ENCODE peak calls at places on chromosome X, in ten cellular contexts. One of them, this sample, is unnamed.
A peak's percentile ranks its signal among the peaks of the same experiment; 100 is the strongest.

GRCh38 chrX:68834371-68835103 is 5.7 kb downstream of the EFNB1 start:
- DNase-seq in PC-3: no peak
- DNase-seq in heart left ventricle: no peak
- DNase-seq in choroid plexus epithelial cell: no peak
- DNase-seq in CD4-positive, alpha-beta memory T cell: no peak
- DNase-seq in Jurkat, Clone E6-1: no peak
- DNase-seq in A549: no peak
- DNase-seq in stomach: no peak
- DNase-seq in astrocyte: no peak
- DNase-seq in cardiac fibroblast: no peak
- DNase-seq in this sample: no peak

GRCh38 chrX:113726009-113726408 is 857.9 kb upstream of the HTR2C start:
- DNase-seq in Jurkat, Clone E6-1: no peak
- DNase-seq in CD4-positive, alpha-beta memory T cell: no peak
- DNase-seq in heart left ventricle: no peak
- DNase-seq in A549: no peak
- DNase-seq in astrocyte: no peak
- DNase-seq in cardiac fibroblast: no peak
- DNase-seq in choroid plexus epithelial cell: no peak
- DNase-seq in PC-3: no peak
- DNase-seq in stomach: no peak
- DNase-seq in this sample: no peak

GRCh38 chrX:53188763-53189162 is 36.2 kb downstream of the KDM5C start:
- DNase-seq in Jurkat, Clone E6-1: no peak
- DNase-seq in A549: no peak
- DNase-seq in astrocyte: no peak
- DNase-seq in choroid plexus epithelial cell: peak; percentile 23
- DNase-seq in CD4-positive, alpha-beta memory T cell: no peak
- DNase-seq in cardiac fibroblast: peak; percentile 6
- DNase-seq in heart left ventricle: no peak
- DNase-seq in PC-3: no peak
- DNase-seq in stomach: no peak
- DNase-seq in this sample: peak; percentile 39

GRCh38 chrX:19870710-19871490 is 16.5 kb downstream of the SH3KBP1 start:
- DNase-seq in stomach: no peak
- DNase-seq in PC-3: no peak
- DNase-seq in choroid plexus epithelial cell: no peak
- DNase-seq in Jurkat, Clone E6-1: no peak
- DNase-seq in A549: no peak
- DNase-seq in heart left ventricle: no peak
- DNase-seq in astrocyte: no peak
- DNase-seq in CD4-positive, alpha-beta memory T cell: no peak
- DNase-seq in cardiac fibroblast: no peak
- DNase-seq in this sample: no peak

GRCh38 chrX:115030635-115031034 is 13.2 kb upstream of the IL13RA2 start:
- DNase-seq in CD4-positive, alpha-beta memory T cell: no peak
- DNase-seq in cardiac fibroblast: no peak
- DNase-seq in A549: no peak
- DNase-seq in stomach: peak; percentile 27
- DNase-seq in heart left ventricle: no peak
- DNase-seq in astrocyte: no peak
- DNase-seq in PC-3: peak; percentile 85
- DNase-seq in Jurkat, Clone E6-1: no peak
- DNase-seq in choroid plexus epithelial cell: no peak
- DNase-seq in this sample: no peak

GRCh38 chrX:135985974-135986312 is 708 bp downstream of the SLC9A6 start:
- DNase-seq in CD4-positive, alpha-beta memory T cell: no peak
- DNase-seq in stomach: no peak
- DNase-seq in cardiac fibroblast: no peak
- DNase-seq in choroid plexus epithelial cell: no peak
- DNase-seq in Jurkat, Clone E6-1: no peak
- DNase-seq in PC-3: no peak
- DNase-seq in astrocyte: no peak
- DNase-seq in heart left ventricle: no peak
- DNase-seq in A549: no peak
- DNase-seq in this sample: no peak

GRCh38 chrX:109839694-109840358 is 106.8 kb upstream of the ACSL4 start:
- DNase-seq in stomach: no peak
- DNase-seq in PC-3: no peak
- DNase-seq in CD4-positive, alpha-beta memory T cell: no peak
- DNase-seq in cardiac fibroblast: peak; percentile 65
- DNase-seq in A549: peak; percentile 16
- DNase-seq in heart left ventricle: peak; percentile 29
- DNase-seq in astrocyte: peak; percentile 40
- DNase-seq in Jurkat, Clone E6-1: no peak
- DNase-seq in choroid plexus epithelial cell: peak; percentile 69
- DNase-seq in this sample: no peak

GRCh38 chrX:74931214-74931613 is 6.0 kb upstream of the NEXMIF start:
- DNase-seq in A549: no peak
- DNase-seq in PC-3: no peak
- DNase-seq in astrocyte: no peak
- DNase-seq in CD4-positive, alpha-beta memory T cell: no peak
- DNase-seq in cardiac fibroblast: no peak
- DNase-seq in stomach: no peak
- DNase-seq in choroid plexus epithelial cell: no peak
- DNase-seq in heart left ventricle: no peak
- DNase-seq in Jurkat, Clone E6-1: peak; percentile 93
- DNase-seq in this sample: no peak

GRCh38 chrX:101764538-101764937 is 104.9 kb upstream of the ARMCX2 start:
- DNase-seq in heart left ventricle: no peak
- DNase-seq in CD4-positive, alpha-beta memory T cell: no peak
- DNase-seq in A549: no peak
- DNase-seq in PC-3: no peak
- DNase-seq in astrocyte: no peak
- DNase-seq in cardiac fibroblast: peak; percentile 5
- DNase-seq in stomach: no peak
- DNase-seq in Jurkat, Clone E6-1: no peak
- DNase-seq in choroid plexus epithelial cell: peak; percentile 3
- DNase-seq in this sample: no peak

GRCh38 chrX:71542411-71542810 is 9.5 kb downstream of the OGT start:
- DNase-seq in stomach: no peak
- DNase-seq in A549: no peak
- DNase-seq in cardiac fibroblast: peak; percentile 75
- DNase-seq in Jurkat, Clone E6-1: no peak
- DNase-seq in heart left ventricle: no peak
- DNase-seq in astrocyte: peak; percentile 51
- DNase-seq in PC-3: peak; percentile 68
- DNase-seq in CD4-positive, alpha-beta memory T cell: no peak
- DNase-seq in choroid plexus epithelial cell: peak; percentile 70
- DNase-seq in this sample: peak; percentile 77

GRCh38 chrX:96379951-96380350 is 304.7 kb upstream of the DIAPH2 start:
- DNase-seq in stomach: no peak
- DNase-seq in choroid plexus epithelial cell: no peak
- DNase-seq in heart left ventricle: no peak
- DNase-seq in cardiac fibroblast: no peak
- DNase-seq in A549: no peak
- DNase-seq in Jurkat, Clone E6-1: no peak
- DNase-seq in astrocyte: no peak
- DNase-seq in CD4-positive, alpha-beta memory T cell: no peak
- DNase-seq in PC-3: no peak
- DNase-seq in this sample: no peak

GRCh38 chrX:108456971-108457477 is 17.4 kb downstream of the COL4A5 start:
- DNase-seq in stomach: no peak
- DNase-seq in heart left ventricle: no peak
- DNase-seq in choroid plexus epithelial cell: no peak
- DNase-seq in Jurkat, Clone E6-1: no peak
- DNase-seq in A549: no peak
- DNase-seq in cardiac fibroblast: peak; percentile 13
- DNase-seq in CD4-positive, alpha-beta memory T cell: no peak
- DNase-seq in astrocyte: no peak
- DNase-seq in PC-3: no peak
- DNase-seq in this sample: no peak

GRCh38 chrX:29535212-29536162 is 679.9 kb upstream of the MAGEB2 start:
- DNase-seq in CD4-positive, alpha-beta memory T cell: no peak
- DNase-seq in astrocyte: peak; percentile 21
- DNase-seq in Jurkat, Clone E6-1: no peak
- DNase-seq in stomach: no peak
- DNase-seq in PC-3: peak; percentile 58
- DNase-seq in cardiac fibroblast: peak; percentile 20
- DNase-seq in heart left ventricle: no peak
- DNase-seq in choroid plexus epithelial cell: peak; percentile 24
- DNase-seq in A549: peak; percentile 74
- DNase-seq in this sample: peak; percentile 31

GRCh38 chrX:53018627-53019026 is 30.0 kb upstream of the GPR173 start:
- DNase-seq in Jurkat, Clone E6-1: no peak
- DNase-seq in heart left ventricle: no peak
- DNase-seq in stomach: no peak
- DNase-seq in PC-3: peak; percentile 12
- DNase-seq in astrocyte: no peak
- DNase-seq in CD4-positive, alpha-beta memory T cell: no peak
- DNase-seq in choroid plexus epithelial cell: no peak
- DNase-seq in cardiac fibroblast: no peak
- DNase-seq in A549: no peak
- DNase-seq in this sample: no peak

GRCh38 chrX:136185409-136186022 is 38.2 kb downstream of the FHL1 start:
- DNase-seq in CD4-positive, alpha-beta memory T cell: no peak
- DNase-seq in Jurkat, Clone E6-1: no peak
- DNase-seq in A549: peak; percentile 24
- DNase-seq in PC-3: peak; percentile 41
- DNase-seq in cardiac fibroblast: peak; percentile 53
- DNase-seq in choroid plexus epithelial cell: peak; percentile 49
- DNase-seq in heart left ventricle: no peak
- DNase-seq in astrocyte: peak; percentile 47
- DNase-seq in stomach: no peak
- DNase-seq in this sample: peak; percentile 47

GRCh38 chrX:20267924-20268701 is 1.4 kb upstream of the RPS6KA3 start:
- DNase-seq in A549: no peak
- DNase-seq in PC-3: no peak
- DNase-seq in stomach: peak; percentile 59
- DNase-seq in CD4-positive, alpha-beta memory T cell: no peak
- DNase-seq in choroid plexus epithelial cell: peak; percentile 55
- DNase-seq in cardiac fibroblast: no peak
- DNase-seq in heart left ventricle: peak; percentile 49
- DNase-seq in Jurkat, Clone E6-1: no peak
- DNase-seq in astrocyte: peak; percentile 16
- DNase-seq in this sample: no peak

GRCh38 chrX:107360788-107361360 is 88.6 kb upstream of the FRMPD3 start:
- DNase-seq in cardiac fibroblast: no peak
- DNase-seq in astrocyte: no peak
- DNase-seq in Jurkat, Clone E6-1: no peak
- DNase-seq in CD4-positive, alpha-beta memory T cell: no peak
- DNase-seq in stomach: no peak
- DNase-seq in heart left ventricle: no peak
- DNase-seq in choroid plexus epithelial cell: no peak
- DNase-seq in A549: no peak
- DNase-seq in PC-3: peak; percentile 61
- DNase-seq in this sample: no peak

GRCh38 chrX:107355533-107355932 is 93.9 kb upstream of the FRMPD3 start:
- DNase-seq in astrocyte: no peak
- DNase-seq in cardiac fibroblast: no peak
- DNase-seq in CD4-positive, alpha-beta memory T cell: no peak
- DNase-seq in A549: no peak
- DNase-seq in heart left ventricle: no peak
- DNase-seq in stomach: no peak
- DNase-seq in Jurkat, Clone E6-1: no peak
- DNase-seq in choroid plexus epithelial cell: no peak
- DNase-seq in PC-3: no peak
- DNase-seq in this sample: no peak
- H3K4me3 ChIP-seq in astrocyte: no peak overlapping the region
- H3K4me3 ChIP-seq in cardiac fibroblast: no peak overlapping the region
- H3K4me3 ChIP-seq in CD4-positive, alpha-beta memory T cell: no peak overlapping the region
- H3K4me3 ChIP-seq in A549: no peak overlapping the region
- H3K4me3 ChIP-seq in heart left ventricle: no peak overlapping the region
- H3K4me3 ChIP-seq in stomach: no peak overlapping the region
- H3K4me3 ChIP-seq in Jurkat, Clone E6-1: no peak overlapping the region
- H3K4me3 ChIP-seq in choroid plexus epithelial cell: no peak overlapping the region
- H3K4me3 ChIP-seq in PC-3: no peak overlapping the region
- H3K4me3 ChIP-seq in this sample: no peak overlapping the region

GRCh38 chrX:13014111-13015094 is 30.0 kb downstream of the FAM9C start:
- DNase-seq in choroid plexus epithelial cell: peak; percentile 41
- DNase-seq in stomach: no peak
- DNase-seq in cardiac fibroblast: peak; percentile 35
- DNase-seq in CD4-positive, alpha-beta memory T cell: no peak
- DNase-seq in heart left ventricle: no peak
- DNase-seq in A549: no peak
- DNase-seq in Jurkat, Clone E6-1: no peak
- DNase-seq in astrocyte: no peak
- DNase-seq in PC-3: no peak
- DNase-seq in this sample: no peak
- H3K4me3 ChIP-seq in choroid plexus epithelial cell: no peak overlapping the region
- H3K4me3 ChIP-seq in stomach: no peak overlapping the region
- H3K4me3 ChIP-seq in cardiac fibroblast: no peak overlapping the region
- H3K4me3 ChIP-seq in CD4-positive, alpha-beta memory T cell: no peak overlapping the region
- H3K4me3 ChIP-seq in heart left ventricle: no peak overlapping the region
- H3K4me3 ChIP-seq in A549: no peak overlapping the region
- H3K4me3 ChIP-seq in Jurkat, Clone E6-1: no peak overlapping the region
- H3K4me3 ChIP-seq in astrocyte: no peak overlapping the region
- H3K4me3 ChIP-seq in PC-3: no peak overlapping the region
- H3K4me3 ChIP-seq in this sample: no peak overlapping the region

DNA sequence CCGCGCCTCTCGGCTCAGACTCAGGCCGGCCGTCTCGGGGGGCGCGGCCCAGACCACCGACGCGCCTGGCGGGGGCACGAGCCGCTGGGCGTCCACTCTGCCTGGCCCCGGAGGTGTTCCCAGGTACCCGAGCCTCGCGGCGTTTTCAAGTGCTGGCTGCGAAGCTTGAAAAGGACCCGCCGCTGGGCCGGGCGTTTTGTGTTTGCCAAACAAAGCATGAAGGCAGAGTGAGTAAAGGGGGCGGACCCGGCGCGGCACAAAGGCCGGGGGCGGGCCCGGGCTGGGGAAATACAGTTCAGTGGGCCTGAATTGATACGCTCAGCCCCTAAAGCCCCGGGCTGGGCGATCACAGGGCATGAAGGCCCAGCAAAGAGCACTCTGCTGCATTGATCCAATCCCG is 65.4 kb downstream of the SOX3 start:
- DNase-seq in cardiac fibroblast: no peak
- DNase-seq in heart left ventricle: peak; percentile 34
- DNase-seq in CD4-positive, alpha-beta memory T cell: no peak
- DNase-seq in stomach: peak; percentile 48
- DNase-seq in A549: no peak
- DNase-seq in choroid plexus epithelial cell: no peak
- DNase-seq in Jurkat, Clone E6-1: no peak
- DNase-seq in astrocyte: peak; percentile 10
- DNase-seq in PC-3: peak; percentile 32
- DNase-seq in this sample: no peak
- H3K4me3 ChIP-seq in cardiac fibroblast: no peak overlapping the region
- H3K4me3 ChIP-seq in heart left ventricle: no peak overlapping the region
- H3K4me3 ChIP-seq in CD4-positive, alpha-beta memory T cell: no peak overlapping the region
- H3K4me3 ChIP-seq in stomach: peak overlapping the region; percentile 11
- H3K4me3 ChIP-seq in A549: no peak overlapping the region
- H3K4me3 ChIP-seq in choroid plexus epithelial cell: no peak overlapping the region
- H3K4me3 ChIP-seq in Jurkat, Clone E6-1: no peak overlapping the region
- H3K4me3 ChIP-seq in astrocyte: peak overlapping the region; percentile 37
- H3K4me3 ChIP-seq in PC-3: peak overlapping the region; percentile 57
- H3K4me3 ChIP-seq in this sample: no peak overlapping the region

GRCh38 chrX:132294776-132295495 is 75.7 kb upstream of the RAP2C start:
- DNase-seq in Jurkat, Clone E6-1: no peak
- DNase-seq in astrocyte: no peak
- DNase-seq in CD4-positive, alpha-beta memory T cell: no peak
- DNase-seq in stomach: no peak
- DNase-seq in choroid plexus epithelial cell: no peak
- DNase-seq in cardiac fibroblast: no peak
- DNase-seq in heart left ventricle: no peak
- DNase-seq in A549: no peak
- DNase-seq in PC-3: no peak
- DNase-seq in this sample: no peak

GRCh38 chrX:132294192-132294591 is 74.9 kb upstream of the RAP2C start:
- DNase-seq in choroid plexus epithelial cell: no peak
- DNase-seq in PC-3: no peak
- DNase-seq in heart left ventricle: no peak
- DNase-seq in astrocyte: no peak
- DNase-seq in Jurkat, Clone E6-1: no peak
- DNase-seq in stomach: no peak
- DNase-seq in A549: no peak
- DNase-seq in CD4-positive, alpha-beta memory T cell: no peak
- DNase-seq in cardiac fibroblast: no peak
- DNase-seq in this sample: no peak

GRCh38 chrX:132292753-132293152 is 73.5 kb upstream of the RAP2C start:
- DNase-seq in PC-3: peak; percentile 66
- DNase-seq in cardiac fibroblast: peak; percentile 70
- DNase-seq in A549: peak; percentile 46
- DNase-seq in astrocyte: peak; percentile 22
- DNase-seq in heart left ventricle: no peak
- DNase-seq in choroid plexus epithelial cell: peak; percentile 75
- DNase-seq in Jurkat, Clone E6-1: peak; percentile 36
- DNase-seq in CD4-positive, alpha-beta memory T cell: peak; percentile 36
- DNase-seq in stomach: no peak
- DNase-seq in this sample: peak; percentile 57
- H3K4me3 ChIP-seq in PC-3: no peak overlapping the region
- H3K4me3 ChIP-seq in cardiac fibroblast: no peak overlapping the region
- H3K4me3 ChIP-seq in A549: no peak overlapping the region
- H3K4me3 ChIP-seq in astrocyte: no peak overlapping the region
- H3K4me3 ChIP-seq in heart left ventricle: no peak overlapping the region
- H3K4me3 ChIP-seq in choroid plexus epithelial cell: no peak overlapping the region
- H3K4me3 ChIP-seq in Jurkat, Clone E6-1: no peak overlapping the region
- H3K4me3 ChIP-seq in CD4-positive, alpha-beta memory T cell: no peak overlapping the region
- H3K4me3 ChIP-seq in stomach: no peak overlapping the region
- H3K4me3 ChIP-seq in this sample: no peak overlapping the region